ENCODE peak calls at places on chromosomes 12 and 14, in five cellular contexts. U, H, F, O and L are unnamed samples.
A peak's percentile ranks its signal among the peaks of the same experiment; 100 is the strongest.

GRCh38 chr12:108594-108993 is 42.0 kb downstream of the IQSEC3 start:
- DNase-seq in F (peak; percentile 17), H (no peak), U (no peak), O (no peak), L (no peak)

GRCh38 chr12:54404061-54405004 is 14.7 kb downstream of the ITGA5 start:
- DNase-seq in U (no peak), F (no peak), H (peak; percentile 60), O (peak; percentile 90), L (peak; percentile 84)

GRCh38 chr12:34033628-34034296 is 11.5 kb downstream of the ALG10 start:
- DNase-seq in H (no peak), F (no peak), U (no peak), O (no peak), L (no peak)

GRCh38 chr14:54691525-54692260 is 124.8 kb downstream of the SAMD4A start:
- DNase-seq in O (peak; percentile 89), F (peak; percentile 77), H (peak; percentile 50), U (no peak), L (peak; percentile 80)

GRCh38 chr14:74501135-74501614 is 7.6 kb downstream of the ISCA2 start:
- DNase-seq in H (no peak), U (no peak), F (peak; percentile 63), O (peak; percentile 88), L (peak; percentile 90)

GRCh38 chr14:59020382-59020781 is 168.1 kb upstream of the DAAM1 start:
- DNase-seq in O (peak; percentile 41), U (no peak), F (no peak), H (no peak), L (no peak)

GRCh38 chr12:12275874-12276273 is 9.0 kb upstream of the LRP6 start:
- DNase-seq in U (no peak), F (no peak), H (no peak), O (no peak), L (no peak)

GRCh38 chr12:103423061-103423473 is 72.7 kb downstream of the C12orf42 start:
- DNase-seq in H (no peak), O (no peak), F (no peak), U (no peak), L (no peak)

GRCh38 chr12:106917503-106917902 is 38.2 kb upstream of the TMEM263 start:
- DNase-seq in F (no peak), O (no peak), U (no peak), H (no peak), L (no peak)

GRCh38 chr12:109946505-109946904 is 46.4 kb downstream of the TCHP start:
- DNase-seq in O (peak; percentile 68), H (no peak), F (no peak), U (no peak), L (peak; percentile 80)

GRCh38 chr12:79973774-79974173 is 38.9 kb upstream of the PPP1R12A start:
- DNase-seq in O (no peak), U (no peak), F (no peak), H (no peak), L (no peak)

GRCh38 chr12:56614627-56615026 is 15.5 kb downstream of the BAZ2A start:
- DNase-seq in O (no peak), H (no peak), F (no peak), U (no peak), L (no peak)

GRCh38 chr12:109763201-109763841 is 49.7 kb downstream of the FAM222A start:
- DNase-seq in F (no peak), U (no peak), O (peak; percentile 87), H (no peak), L (peak; percentile 31)

GRCh38 chr12:110796952-110797351 is 49.8 kb upstream of the CCDC63 start:
- DNase-seq in O (peak; percentile 71), F (no peak), U (no peak), H (no peak), L (no peak)

GRCh38 chr14:26008290-26008689 is 589.5 kb downstream of the NOVA1 start:
- DNase-seq in U (no peak), H (no peak), F (peak; percentile 5), O (peak; percentile 60), L (peak; percentile 54)

GRCh38 chr14:38578278-38578681 is 322.4 kb upstream of the CLEC14A start:
- DNase-seq in H (no peak), O (no peak), F (no peak), U (no peak), L (no peak)